ENCODE peak calls at places on chromosome 10, in six cellular contexts. X is neural crest cell; E is mucosa of gallbladder; D is stimulated activated CD4-positive, alpha-beta T cell treated with anti-CD3 and anti-CD28 coated beads, Interleukin-4, amount 100 ng/mL, for 48 hours; P is CD8-positive, alpha-beta memory T cell; G is NCI-H1417. M is an unnamed sample.

GRCh38 chr10:110279062-110279986 is 25.4 kb downstream of the SMNDC1 start:
- DNase-seq in X (peak), E (peak), D (no peak), P (peak), G (peak), M (no peak)

GRCh38 chr10:99658622-99659030 is 683 bp upstream of the ENTPD7 start:
- DNase-seq in X (peak), E (peak), D (peak), P (peak), G (peak), M (no peak)

GRCh38 chr10:97355571-97355975 is 21.0 kb upstream of the FRAT2 start:
- DNase-seq in X (no peak), E (no peak), D (no peak), P (no peak), G (no peak), M (no peak)

GRCh38 chr10:63825111-63825510 is 303.9 kb downstream of the REEP3 start:
- DNase-seq in X (no peak), E (no peak), D (no peak), P (no peak), G (no peak), M (no peak)

GRCh38 chr10:4767033-4767814 is 58.8 kb upstream of the AKR1E2 start:
- DNase-seq in X (no peak), E (peak), D (no peak), P (no peak), G (no peak), M (no peak)

GRCh38 chr10:17671307-17671706 is 27.4 kb downstream of the STAM start:
- DNase-seq in X (no peak), E (no peak), D (no peak), P (no peak), G (no peak), M (no peak)

GRCh38 chr10:787933-788651 is 98.6 kb upstream of the DIP2C start:
- DNase-seq in X (no peak), E (no peak), D (no peak), P (no peak), G (no peak), M (no peak)

GRCh38 chr10:28858641-28859040 is 181.3 kb downstream of the BAMBI start:
- DNase-seq in X (no peak), E (no peak), D (no peak), P (no peak), G (no peak), M (no peak)

GRCh38 chr10:34334908-34335307 is 480.2 kb downstream of the PARD3 start:
- DNase-seq in X (no peak), E (no peak), D (no peak), P (no peak), G (no peak), M (no peak)

GRCh38 chr10:28996947-28997551 is 291.8 kb upstream of the LYZL1 start:
- DNase-seq in X (no peak), E (no peak), D (no peak), P (no peak), G (no peak), M (no peak)

GRCh38 chr10:120606051-120606764 is 149.2 kb downstream of the PLPP4 start:
- DNase-seq in X (no peak), E (no peak), D (no peak), P (no peak), G (no peak), M (no peak)

GRCh38 chr10:79561257-79561656 is 1.1 kb upstream of the SFTPA2 start:
- DNase-seq in X (no peak), E (no peak), D (no peak), P (no peak), G (no peak), M (no peak)

GRCh38 chr10:1393481-1393880 is 337.3 kb downstream of the WDR37 start:
- DNase-seq in X (no peak), E (peak), D (no peak), P (no peak), G (no peak), M (no peak)

M was measured in NCI-H774.